ENCODE peak calls at places on chromosomes 1 and 21, in ten cellular contexts. Y is upper lobe of right lung; A is psoas muscle; Z is mammary epithelial cell; X is uterus; I is SK-N-SH; H is CD8-positive, alpha-beta T cell; Q is A549; U is CD8-positive, alpha-beta memory T cell; P is lower lobe of right lung. N is an unnamed sample.

GRCh38 chr1:222058249-222058648 is 316.4 kb upstream of the DUSP10 start:
- DNase-seq in Y (no peak), A (no peak), Q (no peak), I (no peak), H (no peak), Z (no peak), X (no peak), U (no peak), P (no peak), N (no peak)

GRCh38 chr1:66088787-66089186 is 296.1 kb downstream of the PDE4B start:
- DNase-seq in X (no peak), U (no peak), A (no peak), H (no peak), I (no peak), Z (no peak), Q (no peak), Y (no peak), P (no peak), N (no peak)

GRCh38 chr1:223760833-223761232 is 48.5 kb downstream of the CAPN2 start:
- DNase-seq in A (no peak), U (no peak), P (no peak), Q (no peak), Y (no peak), X (no peak), Z (no peak), I (no peak), H (no peak), N (no peak)

GRCh38 chr1:18927082-18927653 is 24.8 kb upstream of the ALDH4A1 start:
- DNase-seq in U (peak; percentile 31), P (no peak), X (no peak), Q (no peak), H (no peak), A (no peak), I (no peak), Y (no peak), Z (peak; percentile 76), N (no peak)

GRCh38 chr1:192557841-192558595 is 17.6 kb upstream of the RGS1 start:
- DNase-seq in A (no peak), X (no peak), Z (peak; percentile 13), U (no peak), P (no peak), Q (no peak), Y (no peak), I (no peak), H (no peak), N (no peak)

GRCh38 chr1:7727816-7728477 is 43.1 kb upstream of the VAMP3 start:
- DNase-seq in Z (no peak), P (no peak), I (peak; percentile 36), H (no peak), Q (no peak), Y (no peak), U (no peak), X (no peak), A (no peak), N (no peak)

GRCh38 chr1:27529638-27530018 is 39.7 kb upstream of the WASF2 start:
- DNase-seq in Y (no peak), A (no peak), H (no peak), Q (no peak), Z (no peak), I (no peak), P (no peak), U (no peak), X (no peak), N (no peak)

GRCh38 chr1:228867951-228868730 is 132.9 kb downstream of the RHOU start:
- DNase-seq in H (no peak), I (no peak), Q (no peak), Y (no peak), X (no peak), P (no peak), Z (no peak), A (no peak), U (no peak), N (no peak)

GRCh38 chr1:66570196-66570595 is 36.2 kb downstream of the SGIP1 start:
- DNase-seq in H (no peak), Z (no peak), A (no peak), P (no peak), U (no peak), X (no peak), Y (no peak), I (no peak), Q (no peak), N (no peak)

GRCh38 chr1:84272401-84272800 is 29.1 kb upstream of the SAMD13 start:
- DNase-seq in Z (no peak), U (no peak), P (no peak), I (no peak), X (no peak), Y (no peak), A (no peak), Q (no peak), H (no peak), N (no peak)

GRCh38 chr1:147669475-147670318 is 627 bp downstream of the ACP6 start:
- DNase-seq in Q (peak; percentile 62), A (peak; percentile 73), I (peak; percentile 76), X (peak; percentile 44), H (peak; percentile 23), P (peak; percentile 70), U (peak; percentile 11), Y (peak; percentile 82), Z (peak; percentile 64), N (peak; percentile 70)

GRCh38 chr21:37665230-37666024 is 250.8 kb downstream of the KCNJ6 start:
- DNase-seq in Y (no peak), P (no peak), X (no peak), Q (no peak), U (no peak), A (no peak), H (no peak), Z (no peak), I (no peak), N (no peak)

GRCh38 chr1:37108596-37109188 is 74.4 kb upstream of the GRIK3 start:
- DNase-seq in U (no peak), Y (no peak), Z (no peak), X (no peak), A (peak; percentile 62), P (no peak), H (no peak), I (no peak), Q (no peak), N (no peak)

GRCh38 chr1:158728510-158729225 is 8.1 kb upstream of the OR6K3 start:
- DNase-seq in H (no peak), P (no peak), Q (no peak), Y (no peak), I (no peak), X (no peak), U (no peak), Z (no peak), A (no peak), N (no peak)

GRCh38 chr1:223621312-223621734 is 44.2 kb downstream of the CAPN8 start:
- DNase-seq in H (no peak), Q (no peak), X (no peak), I (no peak), Z (no peak), Y (no peak), P (no peak), U (no peak), A (no peak), N (no peak)

GRCh38 chr1:156090822-156091188 is 8.5 kb upstream of the MEX3A start:
- DNase-seq in A (peak; percentile 92), I (peak; percentile 80), P (peak; percentile 89), U (peak; percentile 84), H (peak; percentile 84), Q (peak; percentile 85), X (peak; percentile 85), Y (peak; percentile 92), Z (peak; percentile 71), N (peak; percentile 68)

DNA sequence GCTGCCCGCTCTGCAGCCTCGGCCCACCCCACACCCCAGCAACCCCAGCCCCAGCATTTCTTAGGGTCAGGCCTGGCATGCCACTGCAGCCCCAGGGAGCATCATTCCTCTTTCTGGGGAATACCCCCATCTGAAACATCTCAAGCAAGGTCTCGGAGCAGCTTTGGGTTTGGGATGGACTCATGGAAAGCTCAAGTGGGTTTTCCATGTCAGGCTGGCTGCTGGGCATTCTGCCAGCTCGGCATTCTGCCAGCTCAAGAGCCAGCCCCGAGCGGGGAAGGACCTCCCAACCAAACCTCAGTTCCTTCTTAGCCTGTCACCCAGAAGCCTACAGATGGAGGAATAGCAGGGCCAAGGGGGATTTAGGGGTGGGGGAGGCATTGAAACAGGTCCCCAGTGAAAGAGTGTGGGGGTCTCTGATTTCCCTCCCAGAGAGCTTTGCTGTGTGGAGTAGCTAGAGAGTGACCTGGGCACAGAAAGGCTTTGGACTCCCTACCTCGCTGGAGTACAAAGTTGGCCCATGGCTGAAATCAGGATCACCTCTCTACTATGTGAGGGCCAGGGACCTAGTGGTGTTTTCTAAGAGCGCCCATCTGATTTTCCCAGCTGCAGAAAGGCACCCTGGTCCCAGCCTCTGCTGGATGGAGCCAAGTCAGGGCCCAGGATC is 628 bp downstream of the SELENBP1 start:
- DNase-seq in I (peak; percentile 80), U (no peak), X (peak; percentile 68), Z (no peak), A (peak; percentile 77), Y (peak; percentile 83), H (no peak), P (peak; percentile 67), Q (peak; percentile 39), N (peak; percentile 24)
- H3K27ac ChIP-seq in I (no peak overlapping the region), U (peak overlapping the region; percentile 43), X (peak overlapping the region; percentile 74), Z (no peak overlapping the region), A (peak overlapping the region; percentile 73), Y (peak overlapping the region; percentile 82), H (no peak overlapping the region), P (peak overlapping the region; percentile 77), Q (peak overlapping the region; percentile 78), N (peak overlapping the region; percentile 90)

DNA sequence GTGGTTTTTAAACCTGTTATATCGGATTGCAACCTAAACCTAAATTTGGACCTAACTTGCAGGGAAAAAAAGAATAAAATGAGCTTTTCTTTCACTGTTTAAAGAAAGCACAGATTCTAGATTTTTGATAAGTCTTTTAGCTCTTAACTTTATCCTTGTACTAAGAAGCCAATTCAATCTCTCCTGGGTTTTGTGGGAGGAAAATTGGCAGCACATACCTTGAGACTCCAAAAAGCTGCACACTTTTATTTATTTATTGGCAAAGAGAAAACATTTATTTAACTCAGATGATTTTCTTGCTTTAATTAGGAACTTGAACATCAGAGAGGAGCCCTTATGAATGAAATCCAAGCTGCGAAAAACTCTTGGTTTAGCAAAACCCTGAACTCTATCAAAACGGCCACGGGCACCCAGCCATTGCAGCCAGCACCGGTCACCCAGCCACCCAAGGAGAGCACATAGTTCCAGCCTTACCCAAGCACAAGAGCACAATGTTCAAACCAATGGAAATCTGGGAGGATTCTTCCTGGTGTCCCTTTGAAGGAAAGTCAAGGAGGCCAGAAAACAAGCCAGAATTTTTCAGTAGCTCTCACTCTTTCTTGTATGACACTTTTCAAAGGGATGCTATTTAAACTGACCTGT is 10.1 kb upstream of the CACYBP start:
- DNase-seq in Z (no peak), A (peak; percentile 68), Q (no peak), U (no peak), H (no peak), X (peak; percentile 39), Y (no peak), P (no peak), I (no peak), N (no peak)
- H3K27ac ChIP-seq in Z (peak overlapping the region; percentile 70), A (peak overlapping the region; percentile 72), Q (peak overlapping the region; percentile 78), U (no peak overlapping the region), H (no peak overlapping the region), X (peak overlapping the region; percentile 85), Y (peak overlapping the region; percentile 85), P (peak overlapping the region; percentile 82), I (peak overlapping the region; percentile 38), N (no peak overlapping the region)

GRCh38 chr1:201552941-201553341 is 14.0 kb downstream of the NAV1 start:
- DNase-seq in A (no peak), Y (no peak), U (no peak), H (no peak), X (no peak), Q (no peak), P (peak; percentile 26), I (peak; percentile 46), Z (peak; percentile 24), N (no peak)
- H3K27ac ChIP-seq in A (peak overlapping the region; percentile 9), Y (peak overlapping the region; percentile 12), U (no peak overlapping the region), H (no peak overlapping the region), X (no peak overlapping the region), Q (peak overlapping the region; percentile 86), P (peak overlapping the region; percentile 50), I (peak overlapping the region; percentile 95), Z (no peak overlapping the region), N (peak overlapping the region; percentile 80)

GRCh38 chr1:243740255-243740999 is 109.6 kb downstream of the AKT3 start:
- DNase-seq in A (no peak), Q (no peak), U (no peak), Z (no peak), Y (no peak), H (no peak), X (no peak), I (no peak), P (no peak), N (no peak)
- H3K27ac ChIP-seq in A (no peak overlapping the region), Q (no peak overlapping the region), U (no peak overlapping the region), Z (no peak overlapping the region), Y (no peak overlapping the region), H (no peak overlapping the region), X (no peak overlapping the region), I (no peak overlapping the region), P (no peak overlapping the region), N (peak overlapping the region; percentile 72)